ENCODE peak calls at places on chromosome 1, in four cellular contexts. Q is neural crest cell; U is activated CD4-positive, alpha-beta T cell treated with anti-CD3 and anti-CD28 coated beads for 4 hours; D is LoVo. W is an unnamed sample.

GRCh38 chr1:49340576-49340975 is 563.9 kb upstream of the BEND5 start:
- DNase-seq in Q (no peak), U (no peak), D (no peak), W (no peak)

GRCh38 chr1:155064109-155064812 is 721 bp downstream of the EFNA4 start:
- DNase-seq in Q (no peak), U (no peak), D (no peak), W (no peak)

GRCh38 chr1:161499099-161500078 is 5.9 kb upstream of the FCGR2A start:
- DNase-seq in Q (no peak), U (no peak), D (no peak), W (no peak)

GRCh38 chr1:163084330-163084729 is 15.2 kb downstream of the RGS4 start:
- DNase-seq in Q (no peak), U (no peak), D (no peak), W (no peak)

GRCh38 chr1:211634931-211635330 is 40.5 kb downstream of the NEK2 start:
- DNase-seq in Q (no peak), U (no peak), D (no peak), W (no peak)

GRCh38 chr1:220970311-220970710 is 91.1 kb downstream of the HLX start:
- DNase-seq in Q (no peak), U (no peak), D (no peak), W (no peak)

GRCh38 chr1:8352886-8353285 is 35.0 kb downstream of the SLC45A1 start:
- DNase-seq in Q (no peak), U (no peak), D (no peak), W (no peak)

GRCh38 chr1:30452925-30453324 is 270.5 kb downstream of the MATN1 start:
- DNase-seq in Q (no peak), U (no peak), D (no peak), W (no peak)

GRCh38 chr1:34900775-34901502 is 28.5 kb downstream of the DLGAP3 start:
- DNase-seq in Q (no peak), U (no peak), D (no peak), W (no peak)

GRCh38 chr1:227191607-227192006 is 126.7 kb downstream of the CDC42BPA start:
- DNase-seq in Q (no peak), U (no peak), D (no peak), W (no peak)

GRCh38 chr1:67700692-67701410 is 15.8 kb downstream of the GADD45A start:
- DNase-seq in Q (peak), U (peak), D (peak), W (no peak)

GRCh38 chr1:229855999-229856650 is 210.9 kb upstream of the GALNT2 start:
- DNase-seq in Q (no peak), U (no peak), D (no peak), W (no peak)

GRCh38 chr1:209190591-209191241 is 392.8 kb upstream of the CAMK1G start:
- DNase-seq in Q (peak), U (no peak), D (peak), W (peak)

GRCh38 chr1:204563324-204563723 is 47.1 kb downstream of the MDM4 start:
- DNase-seq in Q (no peak), U (no peak), D (no peak), W (no peak)

GRCh38 chr1:88016947-88017346 is 667.1 kb upstream of the PKN2 start:
- DNase-seq in Q (no peak), U (no peak), D (peak), W (no peak)

W was measured in left lobe of liver.